ENCODE peak calls at places on chromosomes 13 and 19, in six cellular contexts. M, F, T, E, N and R are unnamed samples.

GRCh38 chr19:47209323-47210179 is 21.4 kb downstream of the BBC3 start:
- DNase-seq in M (no peak), F (no peak), T (no peak), E (no peak), N (no peak), R (peak; percentile 57)

GRCh38 chr13:97946951-97947588 is 6.4 kb upstream of the IPO5 start:
- DNase-seq in M (no peak), F (no peak), T (peak; percentile 92), E (no peak), N (no peak), R (peak; percentile 73)

GRCh38 chr19:41944336-41944735 is 14.8 kb downstream of the RABAC1 start:
- DNase-seq in M (no peak), F (no peak), T (no peak), E (no peak), N (no peak), R (no peak)

GRCh38 chr19:47539747-47540311 is 25.0 kb upstream of the NAPA start:
- DNase-seq in M (peak; percentile 16), F (no peak), T (no peak), E (no peak), N (no peak), R (no peak)

GRCh38 chr13:73225983-73226382 is 167.2 kb downstream of the KLF5 start:
- DNase-seq in M (no peak), F (no peak), T (peak; percentile 20), E (no peak), N (no peak), R (no peak)

GRCh38 chr13:25372275-25373081 is 704 bp downstream of the ATP8A2 start:
- DNase-seq in M (no peak), F (no peak), T (peak; percentile 14), E (no peak), N (no peak), R (no peak)

GRCh38 chr13:114106526-114106925 is 25.9 kb downstream of the RASA3 start:
- DNase-seq in M (no peak), F (no peak), T (no peak), E (no peak), N (no peak), R (no peak)

GRCh38 chr19:24078688-24079087 is 8.3 kb upstream of the ZNF254 start:
- DNase-seq in M (no peak), F (no peak), T (no peak), E (no peak), N (no peak), R (no peak)

GRCh38 chr13:110525328-110526319 is 35.9 kb downstream of the RAB20 start:
- DNase-seq in M (no peak), F (no peak), T (no peak), E (no peak), N (no peak), R (no peak)

GRCh38 chr19:49502866-49503581 is 6.8 kb downstream of the RPS11 start:
- DNase-seq in M (no peak), F (peak; percentile 84), T (peak; percentile 83), E (peak; percentile 54), N (peak; percentile 89), R (peak; percentile 59)

GRCh38 chr19:49930483-49931011 is 1.2 kb upstream of the NUP62 start:
- DNase-seq in M (no peak), F (no peak), T (peak; percentile 56), E (peak; percentile 38), N (no peak), R (no peak)

GRCh38 chr13:81051873-81052272 is 710.9 kb upstream of the SPRY2 start:
- DNase-seq in M (no peak), F (no peak), T (no peak), E (no peak), N (no peak), R (no peak)

GRCh38 chr13:53038993-53039392 is 10.4 kb downstream of the OLFM4 start:
- DNase-seq in M (no peak), F (no peak), T (no peak), E (no peak), N (no peak), R (no peak)

GRCh38 chr13:26487781-26488180 is 69.7 kb upstream of the WASF3 start:
- DNase-seq in M (no peak), F (no peak), T (no peak), E (no peak), N (no peak), R (no peak)

GRCh38 chr13:90396266-90396665 is 951.2 kb upstream of the MIR17HG start:
- DNase-seq in M (no peak), F (no peak), T (no peak), E (no peak), N (no peak), R (no peak)

GRCh38 chr19:6161271-6161850 is 25.9 kb downstream of the ACSBG2 start:
- DNase-seq in M (peak; percentile 3), F (no peak), T (peak; percentile 14), E (peak; percentile 98), N (no peak), R (no peak)

GRCh38 chr19:18712981-18713380 is 29.5 kb downstream of the CRTC1 start:
- DNase-seq in M (no peak), F (no peak), T (no peak), E (no peak), N (no peak), R (no peak)

GRCh38 chr13:110965038-110965754 is 50.3 kb upstream of the ANKRD10 start:
- DNase-seq in M (no peak), F (no peak), T (peak; percentile 86), E (peak; percentile 99), N (peak; percentile 54), R (no peak)

GRCh38 chr19:45294291-45295029 is 28.2 kb downstream of the CKM start:
- DNase-seq in M (no peak), F (no peak), T (no peak), E (no peak), N (no peak), R (no peak)

GRCh38 chr13:41643502-41643901 is 186.2 kb downstream of the RGCC start:
- DNase-seq in M (no peak), F (no peak), T (no peak), E (no peak), N (no peak), R (no peak)

GRCh38 chr19:409006-409514 is at the start of gene C2CD4C:
- DNase-seq in M (no peak), F (peak; percentile 51), T (peak; percentile 56), E (no peak), N (no peak), R (no peak)

GRCh38 chr13:35888327-35888940 is 242.7 kb downstream of the DCLK1 start:
- DNase-seq in M (no peak), F (no peak), T (no peak), E (no peak), N (no peak), R (no peak)

DNA sequence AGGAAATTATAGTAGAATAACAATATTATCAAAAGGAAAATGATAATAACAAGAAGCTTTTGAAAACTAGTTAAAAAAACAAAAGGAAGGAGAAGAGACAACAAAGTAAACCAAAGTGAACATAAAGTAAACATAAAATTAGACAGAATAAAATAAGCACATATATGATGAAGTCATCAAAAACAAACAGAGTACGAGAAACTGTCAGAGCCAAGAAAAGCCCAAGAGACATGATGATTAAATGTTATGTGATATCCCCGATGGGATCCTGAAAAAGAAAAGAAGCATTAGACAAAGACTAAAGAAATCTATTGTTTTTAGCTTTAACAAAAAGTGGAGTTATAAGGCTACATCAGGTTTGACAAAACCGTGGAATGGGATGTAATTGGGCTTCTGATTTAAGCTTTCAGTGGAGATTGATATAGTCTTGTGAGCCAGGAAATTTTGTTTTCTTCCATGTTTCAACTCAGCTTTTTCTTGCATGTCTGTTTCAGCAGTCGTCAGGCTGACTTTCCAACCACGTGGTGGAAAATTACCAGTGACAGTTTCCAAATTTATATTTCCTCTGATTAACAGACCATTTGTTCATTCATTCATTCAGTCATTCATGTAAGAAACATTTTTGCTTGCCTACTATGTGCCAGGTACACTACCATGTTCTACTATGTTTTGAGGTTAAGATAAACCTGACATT is 64.9 kb downstream of the KL start:
- DNase-seq in M (no peak), F (no peak), T (peak; percentile 7), E (no peak), N (no peak), R (no peak)
- H3K4me3 ChIP-seq in M (no peak overlapping the region), F (no peak overlapping the region), T (no peak overlapping the region), E (no peak overlapping the region), N (no peak overlapping the region), R (no peak overlapping the region)

DNA sequence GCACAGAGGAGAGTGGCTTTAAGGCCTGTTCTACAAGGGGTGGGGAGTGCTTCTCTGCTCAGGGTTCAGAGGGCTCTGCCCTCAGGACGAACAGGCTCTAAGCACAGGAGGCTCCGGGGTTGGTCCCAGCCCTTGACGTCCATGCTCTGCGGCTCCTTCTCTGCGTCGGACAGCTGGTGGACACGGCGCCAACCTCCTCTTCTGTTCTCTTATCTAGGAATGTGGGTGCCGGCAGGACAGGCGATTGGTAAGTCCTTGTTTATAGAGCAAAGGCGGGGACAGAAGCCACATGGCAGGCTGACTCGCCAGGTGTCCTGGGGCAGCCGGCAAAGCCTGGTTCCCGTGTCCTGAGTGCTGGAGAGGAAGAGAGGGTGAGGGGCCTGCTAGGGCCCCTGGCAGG is 8.4 kb upstream of the RPS15 start:
- DNase-seq in M (no peak), F (no peak), T (no peak), E (no peak), N (no peak), R (no peak)
- H3K27ac ChIP-seq in M (no peak overlapping the region), F (no peak overlapping the region), T (no peak overlapping the region), E (no peak overlapping the region), N (no peak overlapping the region), R (no peak overlapping the region)

DNA sequence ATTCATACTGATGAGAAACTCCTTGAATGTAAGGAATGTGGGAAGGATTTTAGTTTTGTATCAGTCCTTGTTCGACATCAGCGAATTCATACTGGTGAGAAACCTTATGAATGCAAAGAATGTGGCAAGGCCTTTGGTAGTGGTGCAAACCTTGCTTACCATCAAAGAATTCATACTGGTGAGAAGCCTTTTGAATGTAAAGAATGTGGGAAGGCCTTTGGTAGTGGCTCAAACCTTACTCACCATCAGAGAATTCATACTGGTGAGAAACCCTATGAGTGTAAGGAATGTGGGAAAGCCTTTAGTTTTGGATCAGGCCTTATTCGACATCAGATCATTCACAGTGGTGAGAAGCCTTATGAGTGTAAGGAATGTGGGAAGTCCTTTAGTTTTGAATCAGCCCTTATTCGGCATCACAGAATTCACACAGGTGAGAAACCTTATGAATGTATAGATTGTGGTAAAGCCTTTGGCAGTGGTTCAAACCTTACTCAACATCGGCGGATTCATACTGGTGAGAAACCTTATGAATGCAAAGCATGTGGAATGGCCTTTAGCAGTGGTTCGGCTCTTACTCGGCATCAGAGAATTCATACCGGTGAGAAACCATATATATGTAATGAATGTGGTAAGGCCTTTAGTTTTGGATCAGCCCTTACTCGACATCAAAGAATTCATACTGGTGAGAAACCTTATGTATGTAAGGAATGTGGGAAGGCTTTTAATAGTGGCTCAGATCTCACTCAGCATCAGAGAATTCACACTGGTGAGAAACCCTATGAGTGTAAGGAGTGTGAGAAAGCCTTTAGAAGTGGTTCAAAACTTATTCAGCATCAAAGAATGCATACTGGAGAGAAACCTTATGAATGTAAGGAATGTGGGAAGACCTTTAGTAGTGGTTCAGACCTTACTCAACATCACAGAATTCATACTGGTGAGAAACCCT is 26.6 kb downstream of the ZNF345 start:
- DNase-seq in M (no peak), F (no peak), T (no peak), E (no peak), N (no peak), R (no peak)
- H3K9me3 ChIP-seq in M (peaks cover 58% of the 10 kb centered on the region), F (peaks cover 90% of the 10 kb centered on the region), T (peaks cover 30% of the 10 kb centered on the region), E (peaks cover 32% of the 10 kb centered on the region), N (peaks cover 81% of the 10 kb centered on the region), R (peaks cover 34% of the 10 kb centered on the region)

DNA sequence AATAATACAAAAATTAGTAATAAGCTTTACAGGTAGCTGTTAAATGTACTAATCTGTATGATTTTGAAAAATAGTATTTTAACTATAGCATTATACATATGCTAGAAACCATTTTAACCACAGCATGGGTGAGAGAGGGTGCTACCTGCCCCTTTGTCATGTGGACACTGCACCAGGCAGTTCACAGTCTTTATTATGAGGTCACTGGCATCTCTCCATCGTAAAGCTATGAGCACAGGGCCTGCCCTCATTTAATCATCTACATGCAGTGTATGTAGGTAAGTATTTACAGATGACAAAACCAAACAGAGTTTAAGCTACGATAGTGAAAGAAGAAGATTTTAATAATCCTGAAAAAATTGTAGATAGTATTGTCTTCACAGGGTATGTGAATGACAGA is 21.7 kb downstream of the EDNRB start:
- DNase-seq in M (no peak), F (no peak), T (peak; percentile 70), E (no peak), N (no peak), R (no peak)
- H3K4me3 ChIP-seq in M (no peak overlapping the region), F (no peak overlapping the region), T (peak overlapping the region; percentile 54), E (no peak overlapping the region), N (no peak overlapping the region), R (no peak overlapping the region)